ENCODE peak calls at places on chromosome 2, in nine cellular contexts. One of them, this sample, is unnamed. For H3K27me3 and H3K9me3, the result is how much of the 10 kb centered on the place peaks cover.

GRCh38 chr2:208686665-208687064 is 280.1 kb downstream of the PTH2R start:
- DNase-seq in PC-9: no peak
- DNase-seq in suprapubic skin: no peak
- DNase-seq in ovary: no peak
- DNase-seq in right lobe of liver: no peak
- DNase-seq in endodermal cell: no peak
- DNase-seq in A673: no peak
- DNase-seq in endothelial cell of umbilical vein: no peak
- DNase-seq in thoracic aorta: no peak
- DNase-seq in this sample: no peak

GRCh38 chr2:118498943-118499342 is 348.5 kb downstream of the EN1 start:
- DNase-seq in PC-9: peak
- DNase-seq in suprapubic skin: no peak
- DNase-seq in ovary: no peak
- DNase-seq in right lobe of liver: no peak
- DNase-seq in endodermal cell: peak
- DNase-seq in A673: no peak
- DNase-seq in endothelial cell of umbilical vein: no peak
- DNase-seq in thoracic aorta: no peak
- DNase-seq in this sample: no peak

GRCh38 chr2:241867776-241868420 is 1.6 kb upstream of the RTP5 start:
- DNase-seq in PC-9: no peak
- DNase-seq in suprapubic skin: no peak
- DNase-seq in ovary: no peak
- DNase-seq in right lobe of liver: no peak
- DNase-seq in endodermal cell: no peak
- DNase-seq in A673: no peak
- DNase-seq in endothelial cell of umbilical vein: no peak
- DNase-seq in thoracic aorta: no peak
- DNase-seq in this sample: no peak

GRCh38 chr2:229133155-229133772 is 137.8 kb downstream of the PID1 start:
- DNase-seq in PC-9: no peak
- DNase-seq in suprapubic skin: no peak
- DNase-seq in ovary: no peak
- DNase-seq in right lobe of liver: no peak
- DNase-seq in endodermal cell: no peak
- DNase-seq in A673: peak
- DNase-seq in endothelial cell of umbilical vein: no peak
- DNase-seq in thoracic aorta: no peak
- DNase-seq in this sample: no peak

GRCh38 chr2:67840460-67841068 is 222.2 kb downstream of the C1D start:
- DNase-seq in PC-9: no peak
- DNase-seq in suprapubic skin: peak
- DNase-seq in ovary: peak
- DNase-seq in right lobe of liver: peak
- DNase-seq in endodermal cell: peak
- DNase-seq in A673: peak
- DNase-seq in endothelial cell of umbilical vein: peak
- DNase-seq in thoracic aorta: no peak
- DNase-seq in this sample: no peak

GRCh38 chr2:151361674-151362380 is 4.4 kb downstream of the TNFAIP6 start:
- DNase-seq in PC-9: no peak
- DNase-seq in suprapubic skin: no peak
- DNase-seq in ovary: no peak
- DNase-seq in right lobe of liver: no peak
- DNase-seq in endodermal cell: no peak
- DNase-seq in A673: no peak
- DNase-seq in endothelial cell of umbilical vein: no peak
- DNase-seq in thoracic aorta: no peak
- DNase-seq in this sample: no peak

GRCh38 chr2:230714122-230714453 is 1.4 kb downstream of the CAB39 start:
- DNase-seq in PC-9: peak
- DNase-seq in suprapubic skin: no peak
- DNase-seq in ovary: no peak
- DNase-seq in right lobe of liver: no peak
- DNase-seq in endodermal cell: no peak
- DNase-seq in A673: peak
- DNase-seq in endothelial cell of umbilical vein: peak
- DNase-seq in thoracic aorta: no peak
- DNase-seq in this sample: peak

GRCh38 chr2:196433116-196433515 is 206.4 kb upstream of the CCDC150 start:
- DNase-seq in PC-9: no peak
- DNase-seq in suprapubic skin: no peak
- DNase-seq in ovary: no peak
- DNase-seq in right lobe of liver: no peak
- DNase-seq in endodermal cell: no peak
- DNase-seq in A673: no peak
- DNase-seq in endothelial cell of umbilical vein: no peak
- DNase-seq in thoracic aorta: no peak
- DNase-seq in this sample: no peak

GRCh38 chr2:200159829-200160781 is 146.4 kb upstream of the SPATS2L start:
- DNase-seq in PC-9: no peak
- DNase-seq in suprapubic skin: no peak
- DNase-seq in ovary: no peak
- DNase-seq in right lobe of liver: no peak
- DNase-seq in endodermal cell: no peak
- DNase-seq in A673: no peak
- DNase-seq in endothelial cell of umbilical vein: no peak
- DNase-seq in thoracic aorta: no peak
- DNase-seq in this sample: no peak

GRCh38 chr2:234218261-234219180 is 168.0 kb downstream of the SPP2 start:
- DNase-seq in PC-9: no peak
- DNase-seq in suprapubic skin: no peak
- DNase-seq in ovary: no peak
- DNase-seq in right lobe of liver: no peak
- DNase-seq in endodermal cell: no peak
- DNase-seq in A673: no peak
- DNase-seq in endothelial cell of umbilical vein: no peak
- DNase-seq in thoracic aorta: no peak
- DNase-seq in this sample: peak

GRCh38 chr2:62660087-62660486 is 45.4 kb upstream of the EHBP1 start:
- DNase-seq in PC-9: no peak
- DNase-seq in suprapubic skin: no peak
- DNase-seq in ovary: no peak
- DNase-seq in right lobe of liver: no peak
- DNase-seq in endodermal cell: no peak
- DNase-seq in A673: no peak
- DNase-seq in endothelial cell of umbilical vein: no peak
- DNase-seq in thoracic aorta: no peak
- DNase-seq in this sample: no peak

GRCh38 chr2:150274108-150274507 is 213.4 kb downstream of the RND3 start:
- DNase-seq in PC-9: no peak
- DNase-seq in suprapubic skin: no peak
- DNase-seq in ovary: no peak
- DNase-seq in right lobe of liver: no peak
- DNase-seq in endodermal cell: no peak
- DNase-seq in A673: no peak
- DNase-seq in endothelial cell of umbilical vein: no peak
- DNase-seq in thoracic aorta: no peak
- DNase-seq in this sample: no peak

GRCh38 chr2:197606180-197606579 is 69.2 kb downstream of the RFTN2 start:
- DNase-seq in PC-9: no peak
- DNase-seq in suprapubic skin: no peak
- DNase-seq in ovary: no peak
- DNase-seq in right lobe of liver: no peak
- DNase-seq in endodermal cell: no peak
- DNase-seq in A673: no peak
- DNase-seq in endothelial cell of umbilical vein: no peak
- DNase-seq in thoracic aorta: no peak
- DNase-seq in this sample: no peak
- TF ChIP-seq CTCF in PC-9: no peak
- TF ChIP-seq CTCF in suprapubic skin: no peak
- TF ChIP-seq CTCF in ovary: no peak
- TF ChIP-seq CTCF in right lobe of liver: no peak
- TF ChIP-seq CTCF in endodermal cell: no peak
- TF ChIP-seq CTCF in A673: no peak
- TF ChIP-seq CTCF in endothelial cell of umbilical vein: no peak
- TF ChIP-seq CTCF in thoracic aorta: no peak
- TF ChIP-seq CTCF in this sample: no peak

GRCh38 chr2:44936275-44936674 is 5.2 kb upstream of the SIX3 start:
- DNase-seq in PC-9: no peak
- DNase-seq in suprapubic skin: no peak
- DNase-seq in ovary: no peak
- DNase-seq in right lobe of liver: no peak
- DNase-seq in endodermal cell: no peak
- DNase-seq in A673: no peak
- DNase-seq in endothelial cell of umbilical vein: no peak
- DNase-seq in thoracic aorta: no peak
- DNase-seq in this sample: no peak
- H3K27me3 ChIP-seq in PC-9: under half
- H3K27me3 ChIP-seq in suprapubic skin: half or more
- H3K27me3 ChIP-seq in ovary: under half
- H3K27me3 ChIP-seq in right lobe of liver: under half
- H3K27me3 ChIP-seq in endodermal cell: half or more
- H3K27me3 ChIP-seq in A673: half or more
- H3K27me3 ChIP-seq in endothelial cell of umbilical vein: half or more
- H3K27me3 ChIP-seq in thoracic aorta: under half
- H3K27me3 ChIP-seq in this sample: half or more

GRCh38 chr2:238666543-238666942 is 181.3 kb upstream of the TWIST2 start:
- DNase-seq in PC-9: no peak
- DNase-seq in suprapubic skin: no peak
- DNase-seq in ovary: no peak
- DNase-seq in right lobe of liver: no peak
- DNase-seq in endodermal cell: no peak
- DNase-seq in A673: no peak
- DNase-seq in endothelial cell of umbilical vein: no peak
- DNase-seq in thoracic aorta: no peak
- DNase-seq in this sample: no peak
- H3K9me3 ChIP-seq in PC-9: under half
- H3K9me3 ChIP-seq in suprapubic skin: under half
- H3K9me3 ChIP-seq in ovary: under half
- H3K9me3 ChIP-seq in right lobe of liver: under half
- H3K9me3 ChIP-seq in endodermal cell: under half
- H3K9me3 ChIP-seq in A673: under half
- H3K9me3 ChIP-seq in endothelial cell of umbilical vein: under half
- H3K9me3 ChIP-seq in thoracic aorta: under half
- H3K9me3 ChIP-seq in this sample: under half

DNA sequence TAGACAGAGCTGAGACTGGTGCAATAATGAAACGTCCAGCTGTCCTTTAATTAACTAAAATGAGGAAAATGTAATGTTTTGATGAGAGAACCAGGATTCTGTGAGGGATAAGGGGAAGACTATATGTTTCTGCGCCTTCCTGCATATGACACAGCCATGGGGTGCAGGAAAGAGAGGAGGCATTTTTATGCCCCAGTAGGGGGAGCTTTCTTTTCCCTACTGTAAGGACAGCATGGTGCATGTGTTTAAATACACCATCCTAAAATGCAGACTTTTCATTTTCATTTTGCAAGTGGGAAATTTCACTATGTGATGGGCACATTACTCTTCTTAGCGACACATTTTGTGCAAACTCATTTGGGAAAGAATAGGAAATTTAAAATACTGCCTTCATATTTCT is 446.1 kb downstream of the ARHGAP15 start:
- DNase-seq in PC-9: no peak
- DNase-seq in suprapubic skin: no peak
- DNase-seq in ovary: no peak
- DNase-seq in right lobe of liver: no peak
- DNase-seq in endodermal cell: no peak
- DNase-seq in A673: peak
- DNase-seq in endothelial cell of umbilical vein: no peak
- DNase-seq in thoracic aorta: no peak
- DNase-seq in this sample: no peak
- TF ChIP-seq CTCF in PC-9: no peak
- TF ChIP-seq CTCF in suprapubic skin: no peak
- TF ChIP-seq CTCF in ovary: no peak
- TF ChIP-seq CTCF in right lobe of liver: peak
- TF ChIP-seq CTCF in endodermal cell: peak
- TF ChIP-seq CTCF in A673: peak
- TF ChIP-seq CTCF in endothelial cell of umbilical vein: peak
- TF ChIP-seq CTCF in thoracic aorta: no peak
- TF ChIP-seq CTCF in this sample: no peak

This sample was measured in CD4-positive, alpha-beta T cell.